ENCODE peak calls at places on chromosomes 1 and 21, in nine cellular contexts. One of them, this sample, is unnamed.

GRCh38 chr1:155184835-155185782 is 11.5 kb downstream of the TRIM46 start:
- DNase-seq in tibial nerve: no peak
- DNase-seq in body of pancreas: peak; percentile 94
- DNase-seq in ovary: peak; percentile 23
- DNase-seq in HCT116: no peak
- DNase-seq in breast epithelium: peak; percentile 62
- DNase-seq in endothelial cell of umbilical vein: no peak
- DNase-seq in esophagus squamous epithelium: no peak
- DNase-seq in sigmoid colon: peak; percentile 63
- DNase-seq in this sample: peak; percentile 70

GRCh38 chr1:185850366-185850765 is 116.2 kb downstream of the HMCN1 start:
- DNase-seq in tibial nerve: no peak
- DNase-seq in body of pancreas: no peak
- DNase-seq in ovary: no peak
- DNase-seq in HCT116: no peak
- DNase-seq in breast epithelium: no peak
- DNase-seq in endothelial cell of umbilical vein: no peak
- DNase-seq in esophagus squamous epithelium: no peak
- DNase-seq in sigmoid colon: no peak
- DNase-seq in this sample: no peak

GRCh38 chr21:41589620-41590175 is 81.7 kb upstream of the TMPRSS2 start:
- DNase-seq in tibial nerve: no peak
- DNase-seq in body of pancreas: no peak
- DNase-seq in ovary: no peak
- DNase-seq in HCT116: no peak
- DNase-seq in breast epithelium: peak; percentile 7
- DNase-seq in endothelial cell of umbilical vein: no peak
- DNase-seq in esophagus squamous epithelium: no peak
- DNase-seq in sigmoid colon: no peak
- DNase-seq in this sample: no peak

GRCh38 chr1:81398041-81398440 is 402.7 kb upstream of the ADGRL2 start:
- DNase-seq in tibial nerve: no peak
- DNase-seq in body of pancreas: no peak
- DNase-seq in ovary: no peak
- DNase-seq in HCT116: no peak
- DNase-seq in breast epithelium: no peak
- DNase-seq in endothelial cell of umbilical vein: no peak
- DNase-seq in esophagus squamous epithelium: no peak
- DNase-seq in sigmoid colon: no peak
- DNase-seq in this sample: no peak

GRCh38 chr1:190679032-190679431 is 201.4 kb upstream of the BRINP3 start:
- DNase-seq in tibial nerve: no peak
- DNase-seq in body of pancreas: no peak
- DNase-seq in ovary: no peak
- DNase-seq in HCT116: no peak
- DNase-seq in breast epithelium: no peak
- DNase-seq in endothelial cell of umbilical vein: peak; percentile 35
- DNase-seq in esophagus squamous epithelium: no peak
- DNase-seq in sigmoid colon: no peak
- DNase-seq in this sample: no peak

GRCh38 chr1:30877205-30877912 is 31.2 kb downstream of the SDC3 start:
- DNase-seq in tibial nerve: peak; percentile 72
- DNase-seq in body of pancreas: peak; percentile 72
- DNase-seq in ovary: peak; percentile 70
- DNase-seq in HCT116: no peak
- DNase-seq in breast epithelium: peak; percentile 84
- DNase-seq in endothelial cell of umbilical vein: peak; percentile 29
- DNase-seq in esophagus squamous epithelium: no peak
- DNase-seq in sigmoid colon: peak; percentile 96
- DNase-seq in this sample: peak; percentile 77

GRCh38 chr1:233844697-233845096 is 59.8 kb upstream of the SLC35F3 start:
- DNase-seq in tibial nerve: no peak
- DNase-seq in body of pancreas: no peak
- DNase-seq in ovary: no peak
- DNase-seq in HCT116: no peak
- DNase-seq in breast epithelium: no peak
- DNase-seq in endothelial cell of umbilical vein: no peak
- DNase-seq in esophagus squamous epithelium: no peak
- DNase-seq in sigmoid colon: no peak
- DNase-seq in this sample: no peak

GRCh38 chr1:172863031-172863430 is 187.7 kb downstream of the TNFSF18 start:
- DNase-seq in tibial nerve: no peak
- DNase-seq in body of pancreas: no peak
- DNase-seq in ovary: no peak
- DNase-seq in HCT116: no peak
- DNase-seq in breast epithelium: no peak
- DNase-seq in endothelial cell of umbilical vein: no peak
- DNase-seq in esophagus squamous epithelium: no peak
- DNase-seq in sigmoid colon: no peak
- DNase-seq in this sample: no peak

GRCh38 chr1:49060766-49061165 is 284.1 kb upstream of the BEND5 start:
- DNase-seq in tibial nerve: no peak
- DNase-seq in body of pancreas: peak; percentile 5
- DNase-seq in ovary: no peak
- DNase-seq in HCT116: no peak
- DNase-seq in breast epithelium: no peak
- DNase-seq in endothelial cell of umbilical vein: no peak
- DNase-seq in esophagus squamous epithelium: no peak
- DNase-seq in sigmoid colon: no peak
- DNase-seq in this sample: no peak

GRCh38 chr1:65156910-65157545 is 9.0 kb downstream of the AK4 start:
- DNase-seq in tibial nerve: no peak
- DNase-seq in body of pancreas: no peak
- DNase-seq in ovary: no peak
- DNase-seq in HCT116: no peak
- DNase-seq in breast epithelium: no peak
- DNase-seq in endothelial cell of umbilical vein: no peak
- DNase-seq in esophagus squamous epithelium: no peak
- DNase-seq in sigmoid colon: no peak
- DNase-seq in this sample: no peak

GRCh38 chr1:204126941-204127340 is 24.9 kb downstream of the ETNK2 start:
- DNase-seq in tibial nerve: no peak
- DNase-seq in body of pancreas: no peak
- DNase-seq in ovary: no peak
- DNase-seq in HCT116: no peak
- DNase-seq in breast epithelium: no peak
- DNase-seq in endothelial cell of umbilical vein: no peak
- DNase-seq in esophagus squamous epithelium: no peak
- DNase-seq in sigmoid colon: no peak
- DNase-seq in this sample: no peak

GRCh38 chr1:220962031-220962751 is 82.9 kb downstream of the HLX start:
- DNase-seq in tibial nerve: peak; percentile 25
- DNase-seq in body of pancreas: peak; percentile 28
- DNase-seq in ovary: no peak
- DNase-seq in HCT116: no peak
- DNase-seq in breast epithelium: no peak
- DNase-seq in endothelial cell of umbilical vein: no peak
- DNase-seq in esophagus squamous epithelium: no peak
- DNase-seq in sigmoid colon: no peak
- DNase-seq in this sample: no peak

GRCh38 chr1:8663915-8664331 is 153.5 kb downstream of the RERE start:
- DNase-seq in tibial nerve: peak; percentile 16
- DNase-seq in body of pancreas: peak; percentile 41
- DNase-seq in ovary: peak; percentile 35
- DNase-seq in HCT116: no peak
- DNase-seq in breast epithelium: no peak
- DNase-seq in endothelial cell of umbilical vein: no peak
- DNase-seq in esophagus squamous epithelium: no peak
- DNase-seq in sigmoid colon: peak; percentile 63
- DNase-seq in this sample: no peak

GRCh38 chr1:241507189-241507820 is 12.2 kb downstream of the FH start:
- DNase-seq in tibial nerve: no peak
- DNase-seq in body of pancreas: no peak
- DNase-seq in ovary: no peak
- DNase-seq in HCT116: no peak
- DNase-seq in breast epithelium: no peak
- DNase-seq in endothelial cell of umbilical vein: peak; percentile 36
- DNase-seq in esophagus squamous epithelium: no peak
- DNase-seq in sigmoid colon: no peak
- DNase-seq in this sample: no peak

GRCh38 chr21:32132911-32133310 is 145.9 kb downstream of the MIS18A start:
- DNase-seq in tibial nerve: no peak
- DNase-seq in body of pancreas: no peak
- DNase-seq in ovary: no peak
- DNase-seq in HCT116: no peak
- DNase-seq in breast epithelium: no peak
- DNase-seq in endothelial cell of umbilical vein: no peak
- DNase-seq in esophagus squamous epithelium: no peak
- DNase-seq in sigmoid colon: no peak
- DNase-seq in this sample: no peak

GRCh38 chr1:36776949-36777348 is 257.4 kb downstream of the GRIK3 start:
- DNase-seq in tibial nerve: no peak
- DNase-seq in body of pancreas: no peak
- DNase-seq in ovary: no peak
- DNase-seq in HCT116: no peak
- DNase-seq in breast epithelium: no peak
- DNase-seq in endothelial cell of umbilical vein: no peak
- DNase-seq in esophagus squamous epithelium: no peak
- DNase-seq in sigmoid colon: no peak
- DNase-seq in this sample: no peak

GRCh38 chr1:26498894-26499293 is 26.7 kb downstream of the HMGN2 start:
- DNase-seq in tibial nerve: no peak
- DNase-seq in body of pancreas: no peak
- DNase-seq in ovary: no peak
- DNase-seq in HCT116: no peak
- DNase-seq in breast epithelium: no peak
- DNase-seq in endothelial cell of umbilical vein: no peak
- DNase-seq in esophagus squamous epithelium: no peak
- DNase-seq in sigmoid colon: no peak
- DNase-seq in this sample: no peak

GRCh38 chr1:26496881-26497280 is 24.6 kb downstream of the HMGN2 start:
- DNase-seq in tibial nerve: no peak
- DNase-seq in body of pancreas: no peak
- DNase-seq in ovary: peak; percentile 62
- DNase-seq in HCT116: no peak
- DNase-seq in breast epithelium: peak; percentile 27
- DNase-seq in endothelial cell of umbilical vein: no peak
- DNase-seq in esophagus squamous epithelium: no peak
- DNase-seq in sigmoid colon: peak; percentile 65
- DNase-seq in this sample: no peak

DNA sequence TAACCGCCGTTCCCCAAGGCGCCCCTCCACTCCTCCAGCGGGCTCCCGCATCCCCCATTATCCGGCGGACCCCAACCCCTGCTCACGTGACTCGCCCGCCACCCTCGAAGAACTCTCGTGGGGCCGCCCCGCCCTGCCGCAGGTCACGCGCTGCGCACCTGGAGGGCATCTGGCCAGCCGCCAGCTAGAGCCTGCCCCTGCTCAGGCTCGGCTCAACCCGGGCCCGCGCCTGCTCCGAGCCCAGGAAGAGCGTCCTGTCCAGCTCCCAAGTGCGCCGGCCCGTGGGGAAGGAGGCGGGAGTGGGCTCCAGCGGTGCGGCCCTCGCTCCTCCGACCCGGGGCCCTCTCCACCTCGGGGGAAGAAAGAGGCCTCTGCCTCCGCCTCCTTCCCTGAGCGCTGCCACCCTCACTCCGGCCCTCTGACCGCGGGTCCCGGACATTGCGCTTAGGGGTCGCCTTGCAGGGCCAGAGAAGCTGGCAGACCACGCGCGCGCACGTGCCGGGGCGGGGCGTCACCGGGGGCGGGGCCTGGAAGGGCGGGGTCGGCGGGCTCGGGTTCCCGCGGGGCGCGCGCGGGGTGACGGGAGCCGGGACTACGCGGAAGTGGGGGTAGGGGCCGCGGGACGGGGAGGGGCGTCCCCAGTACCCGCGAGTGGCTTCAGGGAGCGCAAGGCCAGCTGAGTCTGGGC is 28.4 kb downstream of the HMGN2 start:
- DNase-seq in tibial nerve: peak; percentile 86
- DNase-seq in body of pancreas: peak; percentile 87
- DNase-seq in ovary: peak; percentile 89
- DNase-seq in HCT116: peak; percentile 48
- DNase-seq in breast epithelium: peak; percentile 78
- DNase-seq in endothelial cell of umbilical vein: peak; percentile 75
- DNase-seq in esophagus squamous epithelium: peak; percentile 66
- DNase-seq in sigmoid colon: peak; percentile 92
- DNase-seq in this sample: peak; percentile 95
- TF ChIP-seq POLR2A in tibial nerve: no peak
- TF ChIP-seq POLR2A in body of pancreas: peak; percentile 30
- TF ChIP-seq POLR2A in ovary: peak; percentile 35
- TF ChIP-seq POLR2A in HCT116: no peak
- TF ChIP-seq POLR2A in breast epithelium: no peak
- TF ChIP-seq POLR2A in endothelial cell of umbilical vein: no peak
- TF ChIP-seq POLR2A in esophagus squamous epithelium: no peak
- TF ChIP-seq POLR2A in sigmoid colon: no peak
- TF ChIP-seq POLR2A in this sample: no peak

DNA sequence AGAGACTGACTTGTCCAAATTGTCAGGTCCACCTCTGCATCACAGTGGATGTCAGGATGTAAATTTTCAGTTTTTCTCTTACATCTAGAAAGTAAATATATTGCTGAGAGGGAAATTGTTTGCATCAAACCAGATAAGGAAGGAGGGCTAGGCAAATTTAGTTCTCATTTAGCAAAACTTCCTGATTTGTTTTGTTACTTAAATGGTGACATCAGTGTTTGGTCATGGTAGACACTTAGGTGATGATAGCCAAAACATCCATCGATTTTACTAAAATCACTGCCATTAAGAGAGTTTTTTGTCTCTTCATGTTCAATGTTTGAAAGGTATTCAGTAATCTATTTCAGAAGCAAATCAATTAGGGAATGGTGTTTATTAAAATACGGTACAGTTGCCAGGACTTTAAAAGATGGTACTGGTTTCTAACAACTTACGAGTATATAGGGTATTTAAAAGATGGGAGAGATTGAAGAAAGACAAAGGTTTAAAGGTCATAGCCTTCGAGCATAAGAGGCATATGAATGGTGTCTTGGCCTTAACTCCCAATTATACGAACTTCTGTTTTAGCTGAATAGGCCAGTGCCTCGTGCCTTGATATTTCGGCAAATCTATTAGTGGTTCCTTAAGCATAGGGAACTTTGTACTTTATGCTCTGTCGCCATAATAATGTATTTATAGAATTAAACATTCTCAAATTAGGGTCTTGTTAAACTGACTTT is 3.0 kb downstream of the IER5 start:
- DNase-seq in tibial nerve: no peak
- DNase-seq in body of pancreas: no peak
- DNase-seq in ovary: no peak
- DNase-seq in HCT116: no peak
- DNase-seq in breast epithelium: no peak
- DNase-seq in endothelial cell of umbilical vein: no peak
- DNase-seq in esophagus squamous epithelium: no peak
- DNase-seq in sigmoid colon: no peak
- DNase-seq in this sample: no peak
- TF ChIP-seq POLR2A in tibial nerve: no peak
- TF ChIP-seq POLR2A in body of pancreas: no peak
- TF ChIP-seq POLR2A in ovary: no peak
- TF ChIP-seq POLR2A in HCT116: no peak
- TF ChIP-seq POLR2A in breast epithelium: no peak
- TF ChIP-seq POLR2A in endothelial cell of umbilical vein: no peak
- TF ChIP-seq POLR2A in esophagus squamous epithelium: no peak
- TF ChIP-seq POLR2A in sigmoid colon: no peak
- TF ChIP-seq POLR2A in this sample: no peak

GRCh38 chr1:214602764-214603657 is at the start of gene CENPF:
- DNase-seq in tibial nerve: peak; percentile 94
- DNase-seq in body of pancreas: peak; percentile 98
- DNase-seq in ovary: peak; percentile 96
- DNase-seq in HCT116: peak; percentile 98
- DNase-seq in breast epithelium: peak; percentile 96
- DNase-seq in endothelial cell of umbilical vein: peak; percentile 99
- DNase-seq in esophagus squamous epithelium: peak; percentile 67
- DNase-seq in sigmoid colon: peak; percentile 98
- DNase-seq in this sample: peak; percentile 97
- TF ChIP-seq POLR2A in tibial nerve: no peak
- TF ChIP-seq POLR2A in body of pancreas: no peak
- TF ChIP-seq POLR2A in ovary: no peak
- TF ChIP-seq POLR2A in HCT116: peak; percentile 25
- TF ChIP-seq POLR2A in breast epithelium: no peak
- TF ChIP-seq POLR2A in endothelial cell of umbilical vein: peak; percentile 59
- TF ChIP-seq POLR2A in esophagus squamous epithelium: no peak
- TF ChIP-seq POLR2A in sigmoid colon: no peak
- TF ChIP-seq POLR2A in this sample: no peak

GRCh38 chr1:5242850-5243249 is 588.4 kb downstream of the AJAP1 start:
- DNase-seq in tibial nerve: no peak
- DNase-seq in body of pancreas: no peak
- DNase-seq in ovary: no peak
- DNase-seq in HCT116: no peak
- DNase-seq in breast epithelium: no peak
- DNase-seq in endothelial cell of umbilical vein: no peak
- DNase-seq in esophagus squamous epithelium: no peak
- DNase-seq in sigmoid colon: no peak
- DNase-seq in this sample: no peak
- TF ChIP-seq POLR2A in tibial nerve: no peak
- TF ChIP-seq POLR2A in body of pancreas: no peak
- TF ChIP-seq POLR2A in ovary: no peak
- TF ChIP-seq POLR2A in HCT116: no peak
- TF ChIP-seq POLR2A in breast epithelium: no peak
- TF ChIP-seq POLR2A in endothelial cell of umbilical vein: no peak
- TF ChIP-seq POLR2A in esophagus squamous epithelium: no peak
- TF ChIP-seq POLR2A in sigmoid colon: no peak
- TF ChIP-seq POLR2A in this sample: no peak